ENCODE peak calls at places on chromosomes 11 and 22, in eight cellular contexts. H is endodermal cell, N is thoracic aorta, C is breast epithelium, E is K562, Y is A673, Q is psoas muscle, X is cardiac muscle cell. P is an unnamed sample.

GRCh38 chr11:112321521-112322172 is 61.0 kb upstream of the PLET1 start:
- DNase-seq in H (peak; percentile 62), N (no peak), C (peak; percentile 81), E (no peak), Y (peak; percentile 89), Q (no peak), X (no peak), P (no peak)

GRCh38 chr22:31917227-31917921 is 27.0 kb upstream of the YWHAH start:
- DNase-seq in H (no peak), N (no peak), C (no peak), E (no peak), Y (no peak), Q (peak; percentile 39), X (no peak), P (no peak)

GRCh38 chr11:10366568-10367331 is 61.9 kb downstream of the ADM start:
- DNase-seq in H (peak; percentile 96), N (peak; percentile 54), C (no peak), E (peak; percentile 68), Y (peak; percentile 91), Q (peak; percentile 88), X (peak; percentile 78), P (peak; percentile 83)

GRCh38 chr22:43776081-43776670 is 35.9 kb downstream of the EFCAB6 start:
- DNase-seq in H (no peak), N (no peak), C (no peak), E (no peak), Y (no peak), Q (no peak), X (no peak), P (no peak)

GRCh38 chr22:46586123-46586519 is 34.1 kb upstream of the GRAMD4 start:
- DNase-seq in H (peak; percentile 68), N (no peak), C (no peak), E (peak; percentile 52), Y (no peak), Q (peak; percentile 25), X (no peak), P (no peak)

GRCh38 chr11:73271936-73272679 is at the start of gene P2RY6:
- DNase-seq in H (peak; percentile 73), N (no peak), C (no peak), E (peak; percentile 33), Y (peak; percentile 29), Q (no peak), X (no peak), P (no peak)

GRCh38 chr11:61445535-61445934 is 15.6 kb downstream of the SDHAF2 start:
- DNase-seq in H (no peak), N (no peak), C (no peak), E (no peak), Y (no peak), Q (no peak), X (no peak), P (no peak)

GRCh38 chr11:95668113-95668512 is 121.5 kb downstream of the FAM76B start:
- DNase-seq in H (no peak), N (no peak), C (no peak), E (no peak), Y (no peak), Q (no peak), X (no peak), P (no peak)

GRCh38 chr22:44892803-44893730 is 116.7 kb downstream of the PHF21B start:
- DNase-seq in H (peak; percentile 38), N (no peak), C (peak; percentile 42), E (no peak), Y (no peak), Q (no peak), X (no peak), P (no peak)

GRCh38 chr11:46420513-46420912 is 28.9 kb upstream of the CHRM4 start:
- DNase-seq in H (no peak), N (no peak), C (no peak), E (no peak), Y (no peak), Q (no peak), X (no peak), P (no peak)

GRCh38 chr11:46416656-46417055 is 25.1 kb upstream of the CHRM4 start:
- DNase-seq in H (no peak), N (no peak), C (no peak), E (no peak), Y (no peak), Q (no peak), X (no peak), P (no peak)

GRCh38 chr11:46421257-46421880 is 29.8 kb upstream of the CHRM4 start:
- DNase-seq in H (no peak), N (no peak), C (no peak), E (peak; percentile 15), Y (no peak), Q (no peak), X (peak; percentile 63), P (no peak)

GRCh38 chr11:46417711-46418110 is 26.1 kb upstream of the CHRM4 start:
- DNase-seq in H (no peak), N (no peak), C (no peak), E (no peak), Y (no peak), Q (no peak), X (no peak), P (no peak)

GRCh38 chr11:46418751-46419150 is 27.2 kb upstream of the CHRM4 start:
- DNase-seq in H (no peak), N (no peak), C (no peak), E (peak; percentile 32), Y (no peak), Q (no peak), X (no peak), P (no peak)
- H3K36me3 ChIP-seq in H (peaks cover 70% of the 10 kb centered on the region), N (peaks cover 35% of the 10 kb centered on the region), C (no peaks in the 10 kb centered on the region), E (peaks cover 52% of the 10 kb centered on the region), Y (peaks cover 7% of the 10 kb centered on the region), Q (peaks cover 63% of the 10 kb centered on the region), X (peaks cover 16% of the 10 kb centered on the region), P (peaks cover 15% of the 10 kb centered on the region)

GRCh38 chr22:39504071-39504470 is 2.0 kb downstream of the MIEF1 start:
- DNase-seq in H (no peak), N (no peak), C (no peak), E (no peak), Y (no peak), Q (peak; percentile 24), X (no peak), P (no peak)
- H3K4me1 ChIP-seq in H (peaks cover 16% of the 10 kb centered on the region), N (peaks cover 17% of the 10 kb centered on the region), C (peaks cover 8% of the 10 kb centered on the region), E (peaks cover 34% of the 10 kb centered on the region), Y (peaks cover 21% of the 10 kb centered on the region), Q (peaks cover 19% of the 10 kb centered on the region), X (peaks cover 14% of the 10 kb centered on the region), P (peaks cover 42% of the 10 kb centered on the region)

GRCh38 chr22:36311386-36312085 is 58.6 kb downstream of the APOL1 start:
- DNase-seq in H (no peak), N (no peak), C (no peak), E (no peak), Y (no peak), Q (no peak), X (no peak), P (no peak)
- H3K36me3 ChIP-seq in H (peaks cover 95% of the 10 kb centered on the region), N (peaks cover 93% of the 10 kb centered on the region), C (peaks cover 35% of the 10 kb centered on the region), E (peaks cover 69% of the 10 kb centered on the region), Y (peaks cover 84% of the 10 kb centered on the region), Q (peaks cover 98% of the 10 kb centered on the region), X (peaks cover 65% of the 10 kb centered on the region), P (peaks cover 100% of the 10 kb centered on the region)

GRCh38 chr11:68498313-68498712 is 37.8 kb downstream of the PPP6R3 start:
- DNase-seq in H (no peak), N (no peak), C (no peak), E (no peak), Y (no peak), Q (no peak), X (no peak), P (no peak)

GRCh38 chr11:68497761-68498160 is 37.2 kb downstream of the PPP6R3 start:
- DNase-seq in H (no peak), N (no peak), C (no peak), E (no peak), Y (no peak), Q (no peak), X (no peak), P (no peak)

GRCh38 chr11:68495330-68495729 is 34.8 kb downstream of the PPP6R3 start:
- DNase-seq in H (no peak), N (no peak), C (no peak), E (no peak), Y (no peak), Q (no peak), X (no peak), P (no peak)

GRCh38 chr11:68498903-68499883 is 38.6 kb downstream of the PPP6R3 start:
- DNase-seq in H (peak; percentile 73), N (no peak), C (no peak), E (no peak), Y (no peak), Q (no peak), X (no peak), P (no peak)

DNA sequence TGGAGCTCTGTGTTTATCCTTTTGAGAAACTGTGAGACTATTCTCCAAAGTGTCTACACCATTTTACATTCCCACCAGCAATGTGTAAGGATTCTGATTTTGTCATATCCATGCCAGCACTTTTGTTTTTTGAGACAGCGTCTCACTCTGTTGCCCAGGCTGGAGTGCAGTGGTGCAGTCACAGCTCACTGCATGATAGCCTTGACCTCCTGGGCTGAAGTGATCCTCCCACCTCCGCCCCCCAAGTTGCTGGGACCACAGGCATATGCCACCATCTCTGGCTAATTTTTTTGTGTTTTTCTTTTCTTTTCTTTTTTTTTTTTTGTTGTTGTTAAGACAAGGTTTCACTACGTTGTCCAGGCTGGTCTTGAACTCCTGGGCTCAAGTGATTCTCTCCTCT is 35.3 kb downstream of the PPP6R3 start:
- DNase-seq in H (no peak), N (no peak), C (no peak), E (no peak), Y (no peak), Q (no peak), X (no peak), P (no peak)
- H3K4me1 ChIP-seq in H (peaks cover 7% of the 10 kb centered on the region), N (peaks cover 24% of the 10 kb centered on the region), C (no peaks in the 10 kb centered on the region), E (peaks cover 22% of the 10 kb centered on the region), Y (peaks cover 15% of the 10 kb centered on the region), Q (peaks cover 73% of the 10 kb centered on the region), X (peaks cover 23% of the 10 kb centered on the region), P (no peaks in the 10 kb centered on the region)

DNA sequence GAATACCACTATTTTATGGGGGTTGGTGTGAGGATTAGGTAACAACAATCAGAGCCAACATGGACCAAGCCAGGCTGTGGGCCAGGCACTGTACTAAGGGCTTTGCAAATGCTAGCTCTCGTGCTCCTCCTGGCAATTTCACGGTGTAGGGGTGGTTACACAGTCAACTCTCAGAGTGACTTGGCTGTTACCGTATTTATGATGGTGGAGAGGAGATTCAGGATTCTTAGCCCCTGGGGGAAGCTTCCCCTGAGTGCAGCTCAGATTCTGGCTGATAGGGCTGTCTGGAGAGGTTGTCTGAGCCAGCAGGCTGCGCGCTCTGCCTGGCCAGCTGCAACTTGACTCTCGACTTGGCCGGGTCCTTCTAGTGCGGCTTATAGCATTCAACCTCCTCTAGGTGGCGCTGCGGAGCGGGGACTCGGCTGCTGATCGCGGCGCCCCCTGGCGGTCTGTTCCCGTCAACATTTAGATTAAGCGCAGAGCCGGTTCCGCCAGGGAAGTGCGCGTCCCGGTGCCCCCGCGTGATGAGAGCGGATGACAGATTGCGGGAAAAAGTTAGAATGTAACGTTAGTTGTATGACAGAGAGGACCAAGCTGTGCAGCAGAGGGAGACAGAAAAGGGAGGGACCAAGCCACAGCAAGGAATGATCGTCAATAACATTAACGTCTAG is 4.5 kb upstream of the NCF4 start:
- DNase-seq in H (peak; percentile 98), N (peak; percentile 70), C (peak; percentile 92), E (peak; percentile 77), Y (peak; percentile 88), Q (peak; percentile 94), X (peak; percentile 94), P (peak; percentile 86)
- H3K36me3 ChIP-seq in H (no peaks in the 10 kb centered on the region), N (no peaks in the 10 kb centered on the region), C (no peaks in the 10 kb centered on the region), E (no peaks in the 10 kb centered on the region), Y (no peaks in the 10 kb centered on the region), Q (no peaks in the 10 kb centered on the region), X (no peaks in the 10 kb centered on the region), P (no peaks in the 10 kb centered on the region)